ENCODE peak calls at places on chromosomes 2 and 18, in eight cellular contexts. One of them, this sample, is unnamed.

GRCh38 chr2:30807249-30807648 is at the start of gene CAPN13:
- DNase-seq in GM23338: peak; percentile 75
- DNase-seq in PC-3: peak; percentile 77
- DNase-seq in HCT116: peak; percentile 32
- DNase-seq in MM.1S: no peak
- DNase-seq in SK-N-SH: no peak
- DNase-seq in OCI-LY7: no peak
- DNase-seq in neural progenitor cell: peak; percentile 15
- DNase-seq in this sample: no peak

GRCh38 chr2:111119847-111120252 is 864 bp upstream of the BCL2L11 start:
- DNase-seq in SK-N-SH: peak; percentile 39
- DNase-seq in GM23338: no peak
- DNase-seq in PC-3: no peak
- DNase-seq in MM.1S: peak; percentile 36
- DNase-seq in OCI-LY7: no peak
- DNase-seq in HCT116: no peak
- DNase-seq in neural progenitor cell: peak; percentile 61
- DNase-seq in this sample: no peak

GRCh38 chr2:138931284-138932256 is 151.4 kb upstream of the NXPH2 start:
- DNase-seq in GM23338: no peak
- DNase-seq in SK-N-SH: no peak
- DNase-seq in MM.1S: no peak
- DNase-seq in HCT116: no peak
- DNase-seq in PC-3: no peak
- DNase-seq in OCI-LY7: no peak
- DNase-seq in neural progenitor cell: peak; percentile 13
- DNase-seq in this sample: no peak

GRCh38 chr2:142796161-142796560 is 81.3 kb upstream of the KYNU start:
- DNase-seq in PC-3: no peak
- DNase-seq in OCI-LY7: no peak
- DNase-seq in MM.1S: no peak
- DNase-seq in SK-N-SH: no peak
- DNase-seq in GM23338: peak; percentile 3
- DNase-seq in neural progenitor cell: no peak
- DNase-seq in HCT116: no peak
- DNase-seq in this sample: no peak

GRCh38 chr18:24913507-24914147 is 438.3 kb downstream of the ZNF521 start:
- DNase-seq in OCI-LY7: no peak
- DNase-seq in HCT116: no peak
- DNase-seq in MM.1S: no peak
- DNase-seq in neural progenitor cell: no peak
- DNase-seq in SK-N-SH: peak; percentile 40
- DNase-seq in GM23338: no peak
- DNase-seq in PC-3: no peak
- DNase-seq in this sample: peak; percentile 72

GRCh38 chr2:130187268-130187667 is 5.2 kb downstream of the MZT2B start:
- DNase-seq in PC-3: no peak
- DNase-seq in HCT116: no peak
- DNase-seq in neural progenitor cell: no peak
- DNase-seq in MM.1S: no peak
- DNase-seq in SK-N-SH: no peak
- DNase-seq in GM23338: no peak
- DNase-seq in OCI-LY7: no peak
- DNase-seq in this sample: no peak

GRCh38 chr2:4049463-4049862 is 346.1 kb downstream of the DCDC2C start:
- DNase-seq in PC-3: no peak
- DNase-seq in OCI-LY7: no peak
- DNase-seq in GM23338: no peak
- DNase-seq in HCT116: no peak
- DNase-seq in neural progenitor cell: no peak
- DNase-seq in MM.1S: no peak
- DNase-seq in SK-N-SH: no peak
- DNase-seq in this sample: no peak

GRCh38 chr2:59032469-59032868 is 791.3 kb upstream of the FANCL start:
- DNase-seq in OCI-LY7: no peak
- DNase-seq in neural progenitor cell: no peak
- DNase-seq in MM.1S: no peak
- DNase-seq in HCT116: no peak
- DNase-seq in GM23338: no peak
- DNase-seq in SK-N-SH: no peak
- DNase-seq in PC-3: no peak
- DNase-seq in this sample: no peak

GRCh38 chr2:197871780-197872456 is 67.5 kb downstream of the PLCL1 start:
- DNase-seq in HCT116: no peak
- DNase-seq in MM.1S: no peak
- DNase-seq in GM23338: no peak
- DNase-seq in SK-N-SH: no peak
- DNase-seq in neural progenitor cell: peak; percentile 30
- DNase-seq in PC-3: no peak
- DNase-seq in OCI-LY7: no peak
- DNase-seq in this sample: no peak

GRCh38 chr2:10326151-10326616 is 23.5 kb downstream of the HPCAL1 start:
- DNase-seq in MM.1S: no peak
- DNase-seq in HCT116: no peak
- DNase-seq in GM23338: no peak
- DNase-seq in SK-N-SH: peak; percentile 53
- DNase-seq in neural progenitor cell: no peak
- DNase-seq in PC-3: no peak
- DNase-seq in OCI-LY7: no peak
- DNase-seq in this sample: no peak

GRCh38 chr2:62550466-62550865 is 44.5 kb upstream of the TMEM17 start:
- DNase-seq in GM23338: no peak
- DNase-seq in SK-N-SH: no peak
- DNase-seq in PC-3: no peak
- DNase-seq in neural progenitor cell: no peak
- DNase-seq in OCI-LY7: no peak
- DNase-seq in HCT116: no peak
- DNase-seq in MM.1S: no peak
- DNase-seq in this sample: peak; percentile 30

GRCh38 chr2:74759991-74760390 is 73.9 kb upstream of the HK2 start:
- DNase-seq in SK-N-SH: no peak
- DNase-seq in OCI-LY7: no peak
- DNase-seq in neural progenitor cell: no peak
- DNase-seq in GM23338: no peak
- DNase-seq in HCT116: no peak
- DNase-seq in PC-3: peak; percentile 66
- DNase-seq in MM.1S: no peak
- DNase-seq in this sample: peak; percentile 57

GRCh38 chr18:58042826-58043362 is 1.1 kb upstream of the NEDD4L start:
- DNase-seq in neural progenitor cell: peak; percentile 31
- DNase-seq in PC-3: peak; percentile 36
- DNase-seq in GM23338: peak; percentile 49
- DNase-seq in SK-N-SH: no peak
- DNase-seq in HCT116: no peak
- DNase-seq in MM.1S: no peak
- DNase-seq in OCI-LY7: no peak
- DNase-seq in this sample: peak; percentile 24

GRCh38 chr2:166610180-166610919 is 116.3 kb upstream of the SCN7A start:
- DNase-seq in HCT116: no peak
- DNase-seq in GM23338: peak; percentile 77
- DNase-seq in MM.1S: no peak
- DNase-seq in OCI-LY7: no peak
- DNase-seq in neural progenitor cell: peak; percentile 25
- DNase-seq in SK-N-SH: no peak
- DNase-seq in PC-3: no peak
- DNase-seq in this sample: no peak

GRCh38 chr2:201932511-201932910 is 101.1 kb upstream of the FZD7 start:
- DNase-seq in neural progenitor cell: peak; percentile 69
- DNase-seq in OCI-LY7: no peak
- DNase-seq in HCT116: no peak
- DNase-seq in MM.1S: no peak
- DNase-seq in GM23338: no peak
- DNase-seq in SK-N-SH: peak; percentile 56
- DNase-seq in PC-3: no peak
- DNase-seq in this sample: peak; percentile 54

GRCh38 chr2:121472465-121472993 is 58.2 kb upstream of the RNU4ATAC start:
- DNase-seq in OCI-LY7: no peak
- DNase-seq in HCT116: no peak
- DNase-seq in GM23338: no peak
- DNase-seq in neural progenitor cell: no peak
- DNase-seq in MM.1S: no peak
- DNase-seq in PC-3: no peak
- DNase-seq in SK-N-SH: no peak
- DNase-seq in this sample: no peak

GRCh38 chr2:121470917-121471316 is 59.8 kb upstream of the RNU4ATAC start:
- DNase-seq in PC-3: no peak
- DNase-seq in OCI-LY7: no peak
- DNase-seq in neural progenitor cell: no peak
- DNase-seq in MM.1S: no peak
- DNase-seq in HCT116: no peak
- DNase-seq in GM23338: no peak
- DNase-seq in SK-N-SH: no peak
- DNase-seq in this sample: no peak

GRCh38 chr2:121469361-121469760 is 61.3 kb upstream of the RNU4ATAC start:
- DNase-seq in GM23338: no peak
- DNase-seq in OCI-LY7: no peak
- DNase-seq in PC-3: no peak
- DNase-seq in neural progenitor cell: no peak
- DNase-seq in MM.1S: no peak
- DNase-seq in HCT116: no peak
- DNase-seq in SK-N-SH: no peak
- DNase-seq in this sample: no peak

GRCh38 chr2:121473502-121473901 is 57.2 kb upstream of the RNU4ATAC start:
- DNase-seq in OCI-LY7: no peak
- DNase-seq in HCT116: no peak
- DNase-seq in neural progenitor cell: no peak
- DNase-seq in SK-N-SH: no peak
- DNase-seq in MM.1S: no peak
- DNase-seq in GM23338: no peak
- DNase-seq in PC-3: no peak
- DNase-seq in this sample: no peak

DNA sequence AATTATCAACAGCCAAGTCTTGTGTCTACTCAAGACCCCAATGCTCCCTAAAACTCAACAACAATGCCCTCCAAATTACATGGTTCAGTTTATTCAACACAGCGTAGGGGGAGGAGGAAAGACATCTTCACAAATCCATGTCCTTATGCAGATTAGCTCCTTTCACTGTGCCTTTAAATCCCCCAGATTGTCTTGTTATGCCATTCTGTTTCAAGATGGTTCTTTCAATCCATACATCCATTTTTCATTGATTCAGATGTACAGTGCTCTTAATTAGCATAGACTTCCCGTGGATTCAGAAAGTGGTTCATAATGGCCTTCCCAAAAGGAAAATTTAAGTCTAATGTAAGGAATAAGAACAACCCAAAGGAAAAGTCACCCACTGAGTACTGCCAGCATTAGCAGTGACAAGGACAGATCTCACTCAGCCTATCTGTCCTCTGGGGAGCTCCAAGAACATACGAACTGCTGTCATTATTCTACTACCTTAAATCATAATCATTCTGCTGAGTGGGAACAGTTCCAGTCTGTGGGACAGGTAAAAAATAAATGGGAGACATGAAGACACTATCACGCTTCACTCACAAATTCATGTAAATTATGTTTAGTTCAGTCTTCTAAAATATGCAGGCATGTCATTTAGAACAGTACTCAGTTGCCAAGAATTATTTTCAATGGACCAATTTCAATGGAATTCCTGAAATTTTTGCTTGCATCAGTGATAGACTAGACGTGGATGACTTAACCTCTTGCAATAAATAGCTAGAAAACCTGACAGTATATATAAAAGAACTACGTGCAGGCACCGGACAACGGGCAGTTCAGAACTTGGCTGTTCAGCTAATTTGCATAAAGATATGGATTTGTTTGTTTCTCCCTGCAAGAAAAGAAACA is 58.9 kb upstream of the RNU4ATAC start:
- DNase-seq in HCT116: no peak
- DNase-seq in GM23338: peak; percentile 36
- DNase-seq in MM.1S: no peak
- DNase-seq in OCI-LY7: no peak
- DNase-seq in neural progenitor cell: no peak
- DNase-seq in PC-3: no peak
- DNase-seq in SK-N-SH: no peak
- DNase-seq in this sample: peak; percentile 58
- TF ChIP-seq EZH2phosphoT487 in HCT116: no peak
- TF ChIP-seq EZH2phosphoT487 in GM23338: no peak
- TF ChIP-seq EZH2phosphoT487 in MM.1S: no peak
- TF ChIP-seq EZH2phosphoT487 in OCI-LY7: no peak
- TF ChIP-seq EZH2phosphoT487 in neural progenitor cell: no peak
- TF ChIP-seq EZH2phosphoT487 in PC-3: no peak
- TF ChIP-seq EZH2phosphoT487 in SK-N-SH: no peak
- TF ChIP-seq EZH2phosphoT487 in this sample: no peak

DNA sequence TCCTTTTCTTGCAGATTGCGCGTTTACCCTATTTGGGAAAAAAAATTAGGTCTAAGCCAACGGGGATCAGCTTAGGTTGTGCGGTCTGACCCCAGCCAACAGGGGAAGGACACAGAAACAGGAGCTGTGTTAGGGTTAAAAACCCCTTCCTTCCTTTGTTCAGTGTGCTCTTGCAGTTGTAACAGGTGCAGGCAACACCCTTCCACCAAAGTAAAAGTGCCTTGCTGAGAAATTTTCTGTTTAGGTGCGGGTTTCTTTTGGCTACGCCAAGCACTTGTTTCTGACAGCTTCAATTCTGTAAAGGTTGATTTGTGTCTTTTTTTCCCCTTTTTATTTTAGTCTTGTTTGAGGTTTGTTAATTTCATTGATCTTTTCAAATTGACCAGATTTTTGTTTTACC is 92.5 kb downstream of the PTPN4 start:
- DNase-seq in HCT116: no peak
- DNase-seq in PC-3: no peak
- DNase-seq in neural progenitor cell: peak; percentile 20
- DNase-seq in GM23338: no peak
- DNase-seq in MM.1S: no peak
- DNase-seq in SK-N-SH: no peak
- DNase-seq in OCI-LY7: no peak
- DNase-seq in this sample: no peak
- H2AFZ ChIP-seq in HCT116: no peak overlapping the region
- H2AFZ ChIP-seq in PC-3: no peak overlapping the region
- H2AFZ ChIP-seq in neural progenitor cell: no peak overlapping the region
- H2AFZ ChIP-seq in GM23338: no peak overlapping the region
- H2AFZ ChIP-seq in MM.1S: no peak overlapping the region
- H2AFZ ChIP-seq in SK-N-SH: no peak overlapping the region
- H2AFZ ChIP-seq in OCI-LY7: no peak overlapping the region
- H2AFZ ChIP-seq in this sample: no peak overlapping the region

DNA sequence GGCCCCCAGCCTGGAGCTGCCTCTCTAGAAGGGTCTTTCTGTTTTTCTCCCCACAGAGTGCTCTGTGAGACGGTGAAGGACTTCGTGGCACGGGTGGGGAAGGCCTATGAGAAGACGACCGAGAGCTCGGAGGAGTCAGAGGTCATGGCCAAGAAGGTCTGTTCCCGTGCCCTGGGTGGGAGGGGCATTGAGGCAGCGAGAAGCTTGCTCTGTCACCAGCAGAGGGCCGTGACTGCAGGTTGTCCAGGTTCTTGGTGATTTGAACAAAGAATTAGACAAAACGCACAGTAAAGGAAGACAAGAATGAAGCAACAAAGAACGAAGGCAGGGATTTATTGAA is 93.9 kb downstream of the DGKD start:
- DNase-seq in OCI-LY7: peak; percentile 48
- DNase-seq in GM23338: peak; percentile 62
- DNase-seq in SK-N-SH: no peak
- DNase-seq in neural progenitor cell: peak; percentile 37
- DNase-seq in PC-3: peak; percentile 17
- DNase-seq in MM.1S: no peak
- DNase-seq in HCT116: no peak
- DNase-seq in this sample: no peak
- H3K36me3 ChIP-seq in OCI-LY7: peaks cover 89% of the 10 kb centered on the region
- H3K36me3 ChIP-seq in GM23338: no peaks in the 10 kb centered on the region
- H3K36me3 ChIP-seq in SK-N-SH: peaks cover 8% of the 10 kb centered on the region
- H3K36me3 ChIP-seq in neural progenitor cell: no peaks in the 10 kb centered on the region
- H3K36me3 ChIP-seq in PC-3: peaks cover 70% of the 10 kb centered on the region
- H3K36me3 ChIP-seq in MM.1S: no peaks in the 10 kb centered on the region
- H3K36me3 ChIP-seq in HCT116: peaks cover 22% of the 10 kb centered on the region
- H3K36me3 ChIP-seq in this sample: no peaks in the 10 kb centered on the region

GRCh38 chr2:182360012-182360662 is 66.7 kb downstream of the PDE1A start:
- DNase-seq in SK-N-SH: no peak
- DNase-seq in OCI-LY7: no peak
- DNase-seq in neural progenitor cell: no peak
- DNase-seq in PC-3: peak; percentile 15
- DNase-seq in GM23338: no peak
- DNase-seq in HCT116: no peak
- DNase-seq in MM.1S: no peak
- DNase-seq in this sample: peak; percentile 39
- TF ChIP-seq EZH2phosphoT487 in SK-N-SH: no peak
- TF ChIP-seq EZH2phosphoT487 in OCI-LY7: no peak
- TF ChIP-seq EZH2phosphoT487 in neural progenitor cell: no peak
- TF ChIP-seq EZH2phosphoT487 in PC-3: no peak
- TF ChIP-seq EZH2phosphoT487 in GM23338: no peak
- TF ChIP-seq EZH2phosphoT487 in HCT116: no peak
- TF ChIP-seq EZH2phosphoT487 in MM.1S: no peak
- TF ChIP-seq EZH2phosphoT487 in this sample: no peak